ENCODE peak calls at places on chromosomes 4 and X, in six cellular contexts. I is GM03348, X is endothelial cell of umbilical vein, N is kidney epithelial cell, M is transverse colon, V is MG63. Q is an unnamed sample.

GRCh38 chr4:140233811-140234696 is 80.1 kb upstream of the MAML3 start:
- DNase-seq in X (peak), I (peak), M (no peak), V (peak), N (no peak), Q (no peak)

GRCh38 chr4:55830048-55830447 is 10.5 kb downstream of the EXOC1L start:
- DNase-seq in M (no peak), N (no peak), V (no peak), X (no peak), I (no peak), Q (no peak)

GRCh38 chr4:80309301-80310004 is 26.1 kb upstream of the CFAP299 start:
- DNase-seq in I (peak), M (no peak), V (peak), N (peak), X (peak), Q (no peak)

GRCh38 chr4:160026720-160027119 is 923.8 kb downstream of the RAPGEF2 start:
- DNase-seq in N (peak), X (no peak), M (no peak), I (no peak), V (peak), Q (no peak)

GRCh38 chr4:13322681-13323101 is 161.4 kb downstream of the RAB28 start:
- DNase-seq in V (peak), N (no peak), M (no peak), X (no peak), I (peak), Q (no peak)

GRCh38 chr4:36039031-36039430 is 205.3 kb downstream of the ARAP2 start:
- DNase-seq in I (no peak), V (no peak), N (no peak), M (no peak), X (no peak), Q (no peak)

GRCh38 chr4:110619401-110620247 is 3.3 kb downstream of the PITX2 start:
- DNase-seq in N (no peak), I (no peak), X (no peak), M (no peak), V (peak), Q (no peak)

GRCh38 chrX:78673256-78673655 is 14.1 kb upstream of the RTL3 start:
- DNase-seq in I (no peak), M (no peak), V (no peak), X (no peak), N (no peak), Q (no peak)

GRCh38 chrX:20363003-20363674 is 96.4 kb upstream of the RPS6KA3 start:
- DNase-seq in X (no peak), N (no peak), I (peak), V (no peak), M (peak), Q (no peak)

GRCh38 chr4:97978791-97979488 is 164.3 kb downstream of the STPG2 start:
- DNase-seq in V (no peak), M (no peak), I (no peak), X (no peak), N (no peak), Q (no peak)

GRCh38 chr4:156734965-156735895 is 236.4 kb downstream of the PDGFC start:
- DNase-seq in X (peak), V (no peak), M (no peak), N (no peak), I (peak), Q (no peak)

Q was measured in Right ventricle myocardium superior.